ENCODE peak calls at places on chromosome 6, in nine cellular contexts. V is NCI-H1092 treated with DMSO at 0.1 percent for 48 hours; L is stimulated activated CD4-positive, alpha-beta T cell treated with anti-CD3 and anti-CD28 coated beads, Interleukin-4, amount 100 ng/mL, for 1 hour; B is KBM-7; P is naive B cell; H is uterus; J is body of pancreas; C is H1; U is T47D. N is an unnamed sample.

GRCh38 chr6:107132330-107132954 is 17.1 kb upstream of the BEND3 start:
- DNase-seq in C (no peak), L (peak), P (peak), U (no peak), V (peak), H (no peak), B (peak), J (peak), N (peak)

GRCh38 chr6:70957284-70957617 is 391 bp upstream of the B3GAT2 start:
- DNase-seq in U (no peak), B (no peak), L (no peak), J (no peak), P (no peak), H (no peak), V (peak), C (no peak), N (no peak)

GRCh38 chr6:167589615-167589940 is 237.1 kb upstream of the AFDN start:
- DNase-seq in U (no peak), L (no peak), J (no peak), B (no peak), H (no peak), C (no peak), P (no peak), V (no peak), N (peak)

GRCh38 chr6:15299430-15300131 is 53.7 kb downstream of the JARID2 start:
- DNase-seq in V (no peak), C (no peak), P (peak), L (no peak), J (no peak), B (peak), H (no peak), U (no peak), N (no peak)

GRCh38 chr6:7677229-7677628 is 48.7 kb upstream of the BMP6 start:
- DNase-seq in B (no peak), V (no peak), P (no peak), L (no peak), C (no peak), J (no peak), H (no peak), U (no peak), N (no peak)

GRCh38 chr6:46184114-46184513 is 13.3 kb upstream of the ENPP5 start:
- DNase-seq in B (no peak), U (no peak), J (no peak), L (no peak), V (no peak), C (no peak), H (no peak), P (no peak), N (no peak)

GRCh38 chr6:44054635-44055559 is 72.4 kb downstream of the MRPL14 start:
- DNase-seq in B (no peak), P (no peak), U (no peak), V (no peak), J (no peak), H (no peak), L (no peak), C (no peak), N (no peak)

GRCh38 chr6:75546401-75546800 is 52.8 kb upstream of the FILIP1 start:
- DNase-seq in J (no peak), B (no peak), C (no peak), L (no peak), V (no peak), U (no peak), H (no peak), P (no peak), N (no peak)

GRCh38 chr6:31734703-31735500 is 1.4 kb downstream of the CLIC1 start:
- DNase-seq in P (peak), B (peak), U (no peak), V (peak), C (peak), L (peak), H (peak), J (no peak), N (peak)

GRCh38 chr6:111846511-111847409 is 26.5 kb downstream of the FYN start:
- DNase-seq in H (no peak), U (no peak), B (no peak), V (no peak), P (no peak), C (no peak), L (no peak), J (no peak), N (no peak)

GRCh38 chr6:63509652-63510352 is 62.5 kb upstream of the LOC128125822 start:
- DNase-seq in J (peak), C (no peak), P (no peak), H (peak), V (no peak), U (no peak), L (no peak), B (no peak), N (peak)

GRCh38 chr6:57021086-57021720 is 25.3 kb upstream of the KIAA1586 start:
- DNase-seq in V (peak), U (peak), C (no peak), P (peak), B (peak), L (no peak), J (no peak), H (no peak), N (no peak)

GRCh38 chr6:484086-484728 is 92.7 kb downstream of the IRF4 start:
- DNase-seq in C (no peak), V (peak), J (no peak), L (no peak), B (no peak), U (no peak), H (no peak), P (no peak), N (no peak)

GRCh38 chr6:11972806-11973205 is 39.3 kb upstream of the HIVEP1 start:
- DNase-seq in L (no peak), U (no peak), H (no peak), J (no peak), P (no peak), V (no peak), B (no peak), C (no peak), N (no peak)

GRCh38 chr6:129498950-129499870 is 210.8 kb downstream of the ARHGAP18 start:
- DNase-seq in P (peak), J (no peak), B (peak), V (peak), L (no peak), U (peak), C (no peak), H (no peak), N (no peak)

GRCh38 chr6:33571637-33572316 is 8.3 kb downstream of the BAK1 start:
- DNase-seq in L (no peak), B (no peak), U (no peak), P (no peak), C (no peak), H (peak), V (no peak), J (no peak), N (peak)

GRCh38 chr6:70411948-70412796 is 1.1 kb upstream of the FAM135A start:
- DNase-seq in U (no peak), V (no peak), L (no peak), H (no peak), C (no peak), J (no peak), B (no peak), P (no peak), N (no peak)

GRCh38 chr6:159973951-159974350 is 5.1 kb downstream of the IGF2R start:
- DNase-seq in V (peak), U (no peak), B (peak), C (no peak), L (no peak), J (no peak), H (no peak), P (no peak), N (no peak)

GRCh38 chr6:24568687-24569086 is 73.9 kb downstream of the ALDH5A1 start:
- DNase-seq in B (no peak), U (no peak), H (no peak), J (no peak), P (no peak), C (no peak), V (peak), L (no peak), N (no peak)

GRCh38 chr6:1497593-1498105 is 108.3 kb downstream of the FOXF2 start:
- DNase-seq in P (no peak), U (no peak), V (no peak), H (no peak), J (no peak), B (no peak), C (no peak), L (no peak), N (peak)

GRCh38 chr6:150343434-150343833 is 25.4 kb upstream of the IYD start:
- DNase-seq in U (no peak), J (no peak), P (no peak), L (no peak), B (no peak), V (no peak), H (no peak), C (no peak), N (no peak)

GRCh38 chr6:1810880-1811279 is 201.2 kb downstream of the FOXC1 start:
- DNase-seq in U (no peak), V (no peak), H (no peak), J (no peak), P (no peak), B (no peak), C (no peak), L (no peak), N (no peak)

GRCh38 chr6:17483391-17484016 is 90.1 kb downstream of the CAP2 start:
- DNase-seq in V (peak), U (no peak), L (no peak), P (no peak), B (no peak), J (no peak), C (no peak), H (no peak), N (no peak)

GRCh38 chr6:37690964-37691735 is 6.5 kb downstream of the MDGA1 start:
- DNase-seq in H (no peak), J (no peak), U (no peak), L (no peak), V (no peak), B (no peak), P (no peak), C (no peak), N (no peak)

GRCh38 chr6:36276581-36277536 is 7.0 kb downstream of the PNPLA1 start:
- DNase-seq in L (no peak), B (no peak), U (no peak), C (no peak), V (no peak), J (no peak), H (no peak), P (no peak), N (no peak)

GRCh38 chr6:147285087-147285855 is 81.1 kb downstream of the STXBP5 start:
- DNase-seq in H (no peak), P (peak), B (peak), V (peak), U (peak), J (no peak), L (no peak), C (no peak), N (no peak)

GRCh38 chr6:127458817-127459216 is 372 bp downstream of the KIAA0408 start:
- DNase-seq in P (no peak), L (no peak), B (no peak), C (no peak), U (no peak), H (peak), J (no peak), V (no peak), N (peak)

GRCh38 chr6:13404115-13404891 is 76.0 kb upstream of the TBC1D7 start:
- DNase-seq in P (no peak), V (no peak), L (no peak), H (no peak), J (no peak), B (peak), C (no peak), U (no peak), N (no peak)

GRCh38 chr6:164184410-164184809 is 769.9 kb downstream of the QKI start:
- DNase-seq in C (no peak), B (no peak), U (no peak), P (no peak), V (no peak), J (no peak), L (no peak), H (no peak), N (no peak)

GRCh38 chr6:24382220-24382540 is 20.6 kb upstream of the MRS2 start:
- DNase-seq in J (no peak), P (no peak), H (no peak), B (no peak), C (no peak), U (no peak), V (no peak), L (no peak), N (no peak)

GRCh38 chr6:36829919-36830544 is 9.2 kb downstream of the CPNE5 start:
- DNase-seq in P (no peak), J (peak), U (peak), H (peak), C (no peak), V (peak), B (no peak), L (no peak), N (peak)

GRCh38 chr6:72789145-72789544 is 167.3 kb downstream of the KCNQ5 start:
- DNase-seq in P (no peak), B (no peak), U (no peak), J (no peak), V (no peak), C (no peak), H (no peak), L (no peak), N (no peak)

GRCh38 chr6:132937466-132937906 is 123.1 kb downstream of the RPS12 start:
- DNase-seq in B (peak), V (peak), H (no peak), P (no peak), U (peak), L (peak), C (no peak), J (peak), N (peak)

GRCh38 chr6:85405175-85405852 is 44.6 kb upstream of the NT5E start:
- DNase-seq in L (no peak), H (no peak), U (no peak), J (peak), C (no peak), P (no peak), B (no peak), V (no peak), N (no peak)

GRCh38 chr6:166024252-166024651 is 143.4 kb downstream of the TBXT start:
- DNase-seq in P (no peak), U (no peak), C (no peak), J (no peak), V (no peak), L (no peak), H (no peak), B (no peak), N (no peak)

GRCh38 chr6:142440603-142441293 is 138.9 kb downstream of the ADGRG6 start:
- DNase-seq in J (no peak), C (peak), U (no peak), H (no peak), P (no peak), L (no peak), V (no peak), B (no peak), N (no peak)

N was measured in testis.